ENCODE peak calls at places on chromosome 19, in five cellular contexts. M is WTC11, E is omental fat pad, T is fibroblast of lung, L is brain microvascular endothelial cell. O is an unnamed sample.

GRCh38 chr19:18940791-18941627 is at the start of gene HOMER3:
- DNase-seq in M (peak; percentile 71), E (peak; percentile 85), T (peak; percentile 38), L (peak; percentile 29), O (no peak)

GRCh38 chr19:29404951-29405727 is 120.7 kb upstream of the VSTM2B start:
- DNase-seq in M (peak; percentile 50), E (no peak), T (no peak), L (no peak), O (no peak)

GRCh38 chr19:32460476-32460875 is 54.9 kb downstream of the DPY19L3 start:
- DNase-seq in M (no peak), E (no peak), T (no peak), L (no peak), O (no peak)

GRCh38 chr19:18089726-18090125 is 3.0 kb upstream of the IL12RB1 start:
- DNase-seq in M (no peak), E (no peak), T (no peak), L (no peak), O (no peak)

GRCh38 chr19:18368504-18369222 is 17.3 kb upstream of the GDF15 start:
- DNase-seq in M (no peak), E (no peak), T (no peak), L (no peak), O (no peak)

GRCh38 chr19:15733895-15734294 is 3.9 kb upstream of the OR10H3 start:
- DNase-seq in M (no peak), E (no peak), T (no peak), L (no peak), O (no peak)

GRCh38 chr19:1068111-1069001 is 1.4 kb downstream of the ARHGAP45 start:
- DNase-seq in M (no peak), E (no peak), T (no peak), L (no peak), O (no peak)

GRCh38 chr19:28493881-28494280 is 719.1 kb downstream of the UQCRFS1 start:
- DNase-seq in M (peak; percentile 27), E (no peak), T (no peak), L (no peak), O (no peak)

GRCh38 chr19:47176627-47177090 is 46.0 kb downstream of the SAE1 start:
- DNase-seq in M (no peak), E (no peak), T (peak; percentile 96), L (peak; percentile 96), O (no peak)

GRCh38 chr19:37506387-37507166 is at the start of gene ZNF793:
- DNase-seq in M (peak; percentile 80), E (peak; percentile 55), T (peak; percentile 89), L (peak; percentile 69), O (peak; percentile 63)

GRCh38 chr19:20513179-20513934 is 52.2 kb downstream of the ZNF737 start:
- DNase-seq in M (no peak), E (no peak), T (no peak), L (no peak), O (no peak)

GRCh38 chr19:45471116-45471865 is 3.5 kb downstream of the FOSB start:
- DNase-seq in M (no peak), E (no peak), T (no peak), L (no peak), O (no peak)

GRCh38 chr19:18460313-18460712 is 22.4 kb upstream of the ISYNA1 start:
- DNase-seq in M (no peak), E (peak; percentile 75), T (peak; percentile 84), L (peak; percentile 57), O (no peak)

GRCh38 chr19:29092712-29093552 is 120.0 kb downstream of the UQCRFS1 start:
- DNase-seq in M (peak; percentile 33), E (no peak), T (no peak), L (no peak), O (no peak)

GRCh38 chr19:35362261-35363000 is 4.2 kb downstream of the FFAR3 start:
- DNase-seq in M (no peak), E (no peak), T (no peak), L (no peak), O (no peak)

GRCh38 chr19:4140237-4140711 is 13.2 kb upstream of the CREB3L3 start:
- DNase-seq in M (peak; percentile 61), E (no peak), T (peak; percentile 59), L (peak; percentile 38), O (no peak)

GRCh38 chr19:42386974-42387707 is 3.0 kb downstream of the CNFN start:
- DNase-seq in M (peak; percentile 89), E (no peak), T (peak; percentile 40), L (peak; percentile 26), O (no peak)
- TF ChIP-seq CTCF in M (no peak), E (no peak), T (peak; percentile 44), L (peak; percentile 70), O (peak; percentile 60)

GRCh38 chr19:57105976-57106610 is 13.7 kb upstream of the USP29 start:
- DNase-seq in M (no peak), E (no peak), T (no peak), L (no peak), O (no peak)

GRCh38 chr19:57106646-57107235 is 13.0 kb upstream of the USP29 start:
- DNase-seq in M (no peak), E (no peak), T (no peak), L (no peak), O (no peak)

GRCh38 chr19:57099199-57099661 is 20.6 kb upstream of the USP29 start:
- DNase-seq in M (peak; percentile 84), E (peak; percentile 60), T (peak; percentile 34), L (peak; percentile 35), O (no peak)

DNA sequence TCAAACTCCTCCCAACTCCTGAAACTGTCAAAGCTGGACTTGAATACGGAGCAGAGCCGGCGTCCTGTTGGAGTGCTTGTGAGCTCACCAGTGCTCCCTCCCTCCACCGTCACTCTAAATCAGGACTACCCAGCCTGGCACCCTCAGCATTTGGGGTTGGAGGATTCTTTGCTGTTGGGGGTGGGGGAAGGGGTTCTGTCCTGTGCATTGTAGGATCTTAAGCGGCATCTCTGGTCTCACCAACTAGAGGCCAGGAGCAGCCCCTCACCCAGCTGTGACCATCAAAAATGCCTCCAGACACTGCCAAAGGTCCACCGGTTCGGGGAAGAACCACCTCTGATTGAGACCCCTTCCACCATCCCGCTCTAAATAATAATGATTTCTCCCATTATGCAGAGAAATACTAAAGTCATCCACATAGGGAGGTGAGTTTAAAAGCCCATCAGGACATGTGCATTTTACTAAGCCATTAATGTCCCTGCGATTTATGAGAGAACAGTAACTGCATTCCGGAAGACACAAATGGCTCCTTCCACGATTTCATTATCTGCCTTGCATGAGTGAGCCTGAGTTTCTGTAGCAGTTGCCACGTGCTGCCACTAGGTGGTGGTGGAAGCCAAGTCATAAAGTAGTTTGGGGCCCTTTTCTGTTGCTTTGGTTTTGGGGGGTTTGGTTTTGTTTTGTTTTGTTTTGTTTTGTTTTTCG is 16.1 kb upstream of the USP29 start:
- DNase-seq in M (peak; percentile 63), E (peak; percentile 32), T (peak; percentile 37), L (peak; percentile 38), O (no peak)
- TF ChIP-seq CTCF in M (peak; percentile 81), E (no peak), T (peak; percentile 87), L (peak; percentile 77), O (peak; percentile 68)

GRCh38 chr19:11737964-11738745 is 591 bp downstream of the ZNF823 start:
- DNase-seq in M (peak; percentile 50), E (peak; percentile 32), T (peak; percentile 26), L (peak; percentile 9), O (peak; percentile 4)
- TF ChIP-seq CTCF in M (no peak), E (no peak), T (no peak), L (no peak), O (peak; percentile 20)

DNA sequence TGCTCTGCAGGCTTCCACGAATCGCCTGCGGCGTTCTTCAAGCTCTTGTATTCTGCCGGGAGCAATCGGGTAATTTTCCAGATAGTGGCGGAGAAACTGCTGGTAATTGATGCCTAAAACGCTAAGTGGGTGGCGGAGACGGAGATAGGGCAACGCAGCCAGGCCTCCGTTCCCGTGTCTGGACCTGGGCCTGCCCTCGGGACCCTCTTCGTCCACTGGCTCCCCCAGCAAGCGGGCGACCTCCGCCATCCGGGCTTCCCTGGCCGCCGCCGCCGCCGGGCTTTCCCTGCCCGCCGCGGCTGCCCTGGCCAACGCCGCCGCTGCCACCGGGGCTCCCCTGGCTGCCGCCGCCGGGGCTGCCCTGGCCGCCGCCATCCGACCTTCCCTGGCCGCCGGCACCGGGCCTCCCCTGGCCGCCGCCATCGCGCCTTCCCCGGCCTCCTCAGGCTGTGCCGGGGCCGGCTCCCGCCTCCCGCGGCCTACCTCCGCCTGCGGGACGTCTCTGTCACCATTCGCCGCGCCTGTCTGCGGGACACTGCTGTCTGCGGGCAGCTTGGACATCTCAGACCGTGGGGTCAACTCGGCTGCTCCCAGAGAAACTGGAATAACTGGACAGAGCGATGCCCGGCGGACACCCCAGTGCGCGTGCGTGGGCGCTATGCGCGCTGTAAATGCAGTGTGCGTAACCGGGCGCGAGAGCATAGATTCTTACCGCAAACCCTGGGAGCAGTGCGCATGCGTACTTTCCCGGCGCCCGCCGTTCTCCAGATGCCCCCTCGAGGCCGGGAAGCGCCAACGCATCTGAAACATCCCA is at the start of gene EID2:
- DNase-seq in M (peak; percentile 93), E (peak; percentile 88), T (peak; percentile 89), L (peak; percentile 87), O (peak; percentile 33)
- TF ChIP-seq CTCF in M (peak; percentile 62), E (no peak), T (peak; percentile 78), L (peak; percentile 88), O (peak; percentile 73)

GRCh38 chr19:42285546-42285945 is 16.4 kb upstream of the PRR19 start:
- DNase-seq in M (no peak), E (no peak), T (no peak), L (no peak), O (no peak)
- TF ChIP-seq CTCF in M (no peak), E (no peak), T (no peak), L (no peak), O (no peak)

GRCh38 chr19:41431426-41432386 is 4.5 kb upstream of the B3GNT8 start:
- DNase-seq in M (no peak), E (no peak), T (no peak), L (peak; percentile 33), O (no peak)
- TF ChIP-seq CTCF in M (no peak), E (no peak), T (peak; percentile 49), L (peak; percentile 62), O (peak; percentile 52)

O was measured in epithelial cell of proximal tubule.